ENCODE peak calls at places on chromosomes 11 and 22, in eight cellular contexts. One of them, this sample, is unnamed. For H3K4me1, the result is how much of the 10 kb centered on the place peaks cover.

GRCh38 chr22:44628273-44628672 is 73.7 kb upstream of the PRR5 start:
- DNase-seq in stomach: no peak
- DNase-seq in colonic mucosa: no peak
- DNase-seq in neuronal stem cell: no peak
- DNase-seq in right atrium auricular region: no peak
- DNase-seq in mucosa of descending colon: no peak
- DNase-seq in ovary: no peak
- DNase-seq in heart right ventricle: no peak
- DNase-seq in this sample: peak

GRCh38 chr22:34878996-34879395 is 187.0 kb upstream of the ISX start:
- DNase-seq in heart right ventricle: no peak
- DNase-seq in stomach: no peak
- DNase-seq in mucosa of descending colon: no peak
- DNase-seq in neuronal stem cell: no peak
- DNase-seq in colonic mucosa: no peak
- DNase-seq in right atrium auricular region: no peak
- DNase-seq in ovary: no peak
- DNase-seq in this sample: no peak

GRCh38 chr11:47466701-47467250 is 17.8 kb upstream of the RAPSN start:
- DNase-seq in mucosa of descending colon: peak
- DNase-seq in stomach: peak
- DNase-seq in ovary: peak
- DNase-seq in heart right ventricle: peak
- DNase-seq in colonic mucosa: peak
- DNase-seq in neuronal stem cell: no peak
- DNase-seq in right atrium auricular region: no peak
- DNase-seq in this sample: peak

GRCh38 chr11:17389205-17389956 is 922 bp upstream of the KCNJ11 start:
- DNase-seq in ovary: peak
- DNase-seq in heart right ventricle: peak
- DNase-seq in neuronal stem cell: peak
- DNase-seq in colonic mucosa: peak
- DNase-seq in stomach: peak
- DNase-seq in mucosa of descending colon: peak
- DNase-seq in right atrium auricular region: no peak
- DNase-seq in this sample: peak

GRCh38 chr11:125443767-125444311 is 52.2 kb downstream of the FEZ1 start:
- DNase-seq in right atrium auricular region: no peak
- DNase-seq in heart right ventricle: no peak
- DNase-seq in ovary: no peak
- DNase-seq in mucosa of descending colon: no peak
- DNase-seq in stomach: no peak
- DNase-seq in colonic mucosa: no peak
- DNase-seq in neuronal stem cell: peak
- DNase-seq in this sample: no peak

GRCh38 chr22:29216873-29217666 is 11.4 kb downstream of the EMID1 start:
- DNase-seq in heart right ventricle: no peak
- DNase-seq in neuronal stem cell: no peak
- DNase-seq in colonic mucosa: no peak
- DNase-seq in right atrium auricular region: no peak
- DNase-seq in stomach: no peak
- DNase-seq in ovary: no peak
- DNase-seq in mucosa of descending colon: no peak
- DNase-seq in this sample: peak

GRCh38 chr11:58647141-58647699 is 24.8 kb downstream of the CNTF start:
- DNase-seq in colonic mucosa: no peak
- DNase-seq in neuronal stem cell: no peak
- DNase-seq in right atrium auricular region: no peak
- DNase-seq in stomach: no peak
- DNase-seq in mucosa of descending colon: no peak
- DNase-seq in heart right ventricle: no peak
- DNase-seq in ovary: no peak
- DNase-seq in this sample: no peak

GRCh38 chr11:12226093-12226492 is 115.7 kb downstream of the MICAL2 start:
- DNase-seq in stomach: no peak
- DNase-seq in neuronal stem cell: no peak
- DNase-seq in right atrium auricular region: no peak
- DNase-seq in colonic mucosa: no peak
- DNase-seq in mucosa of descending colon: no peak
- DNase-seq in heart right ventricle: no peak
- DNase-seq in ovary: no peak
- DNase-seq in this sample: no peak

GRCh38 chr11:95282337-95282751 is 51.3 kb upstream of the SESN3 start:
- DNase-seq in mucosa of descending colon: no peak
- DNase-seq in neuronal stem cell: no peak
- DNase-seq in stomach: no peak
- DNase-seq in heart right ventricle: no peak
- DNase-seq in ovary: no peak
- DNase-seq in colonic mucosa: no peak
- DNase-seq in right atrium auricular region: no peak
- DNase-seq in this sample: no peak

GRCh38 chr22:22027955-22028354 is 45.4 kb upstream of the TOP3B start:
- DNase-seq in heart right ventricle: no peak
- DNase-seq in neuronal stem cell: no peak
- DNase-seq in stomach: no peak
- DNase-seq in ovary: no peak
- DNase-seq in right atrium auricular region: no peak
- DNase-seq in colonic mucosa: no peak
- DNase-seq in mucosa of descending colon: no peak
- DNase-seq in this sample: no peak

GRCh38 chr11:128718064-128718463 is 24.2 kb downstream of the FLI1 start:
- DNase-seq in right atrium auricular region: no peak
- DNase-seq in colonic mucosa: no peak
- DNase-seq in neuronal stem cell: no peak
- DNase-seq in heart right ventricle: no peak
- DNase-seq in mucosa of descending colon: no peak
- DNase-seq in ovary: no peak
- DNase-seq in stomach: no peak
- DNase-seq in this sample: no peak
- H3K4me1 ChIP-seq in right atrium auricular region: under half
- H3K4me1 ChIP-seq in colonic mucosa: under half
- H3K4me1 ChIP-seq in neuronal stem cell: under half
- H3K4me1 ChIP-seq in heart right ventricle: half or more
- H3K4me1 ChIP-seq in mucosa of descending colon: under half
- H3K4me1 ChIP-seq in ovary: under half
- H3K4me1 ChIP-seq in stomach: half or more
- H3K4me1 ChIP-seq in this sample: under half

GRCh38 chr22:50304528-50305392 is 2.7 kb downstream of the PLXNB2 start:
- DNase-seq in stomach: peak
- DNase-seq in right atrium auricular region: no peak
- DNase-seq in neuronal stem cell: no peak
- DNase-seq in heart right ventricle: peak
- DNase-seq in colonic mucosa: peak
- DNase-seq in mucosa of descending colon: peak
- DNase-seq in ovary: peak
- DNase-seq in this sample: no peak
- H3K4me1 ChIP-seq in stomach: half or more
- H3K4me1 ChIP-seq in right atrium auricular region: under half
- H3K4me1 ChIP-seq in neuronal stem cell: under half
- H3K4me1 ChIP-seq in heart right ventricle: half or more
- H3K4me1 ChIP-seq in colonic mucosa: half or more
- H3K4me1 ChIP-seq in mucosa of descending colon: half or more
- H3K4me1 ChIP-seq in ovary: half or more
- H3K4me1 ChIP-seq in this sample: under half

GRCh38 chr11:123325535-123325934 is 104.5 kb upstream of the GRAMD1B start:
- DNase-seq in mucosa of descending colon: no peak
- DNase-seq in neuronal stem cell: no peak
- DNase-seq in right atrium auricular region: no peak
- DNase-seq in heart right ventricle: no peak
- DNase-seq in colonic mucosa: no peak
- DNase-seq in ovary: no peak
- DNase-seq in stomach: no peak
- DNase-seq in this sample: no peak
- H3K4me1 ChIP-seq in mucosa of descending colon: under half
- H3K4me1 ChIP-seq in neuronal stem cell: under half
- H3K4me1 ChIP-seq in right atrium auricular region: under half
- H3K4me1 ChIP-seq in heart right ventricle: under half
- H3K4me1 ChIP-seq in colonic mucosa: under half
- H3K4me1 ChIP-seq in ovary: under half
- H3K4me1 ChIP-seq in stomach: under half
- H3K4me1 ChIP-seq in this sample: under half

DNA sequence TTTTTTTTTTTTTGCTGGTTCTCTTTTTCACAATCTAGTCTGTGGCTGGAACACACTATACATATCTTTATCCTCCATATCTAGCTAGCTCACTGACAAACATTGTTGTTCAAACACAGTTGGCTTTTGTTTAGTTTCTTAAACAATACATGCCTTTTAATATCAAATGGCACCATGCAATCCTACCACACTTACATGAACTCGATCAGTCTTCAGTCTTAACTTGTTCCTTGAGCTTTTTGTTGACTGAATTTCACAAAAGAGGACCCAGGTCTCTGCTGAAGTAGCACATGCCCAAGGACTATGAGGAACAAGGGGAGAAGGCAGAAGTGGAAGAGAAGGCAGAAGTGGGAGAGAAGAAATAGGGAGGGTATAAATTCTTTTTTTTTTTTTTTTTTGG is 25.5 kb downstream of the TMEM123 start:
- DNase-seq in neuronal stem cell: no peak
- DNase-seq in right atrium auricular region: no peak
- DNase-seq in stomach: no peak
- DNase-seq in heart right ventricle: no peak
- DNase-seq in mucosa of descending colon: no peak
- DNase-seq in ovary: no peak
- DNase-seq in colonic mucosa: no peak
- DNase-seq in this sample: no peak
- H3K4me1 ChIP-seq in neuronal stem cell: under half
- H3K4me1 ChIP-seq in right atrium auricular region: under half
- H3K4me1 ChIP-seq in stomach: half or more
- H3K4me1 ChIP-seq in heart right ventricle: under half
- H3K4me1 ChIP-seq in mucosa of descending colon: under half
- H3K4me1 ChIP-seq in ovary: under half
- H3K4me1 ChIP-seq in colonic mucosa: under half
- H3K4me1 ChIP-seq in this sample: under half

DNA sequence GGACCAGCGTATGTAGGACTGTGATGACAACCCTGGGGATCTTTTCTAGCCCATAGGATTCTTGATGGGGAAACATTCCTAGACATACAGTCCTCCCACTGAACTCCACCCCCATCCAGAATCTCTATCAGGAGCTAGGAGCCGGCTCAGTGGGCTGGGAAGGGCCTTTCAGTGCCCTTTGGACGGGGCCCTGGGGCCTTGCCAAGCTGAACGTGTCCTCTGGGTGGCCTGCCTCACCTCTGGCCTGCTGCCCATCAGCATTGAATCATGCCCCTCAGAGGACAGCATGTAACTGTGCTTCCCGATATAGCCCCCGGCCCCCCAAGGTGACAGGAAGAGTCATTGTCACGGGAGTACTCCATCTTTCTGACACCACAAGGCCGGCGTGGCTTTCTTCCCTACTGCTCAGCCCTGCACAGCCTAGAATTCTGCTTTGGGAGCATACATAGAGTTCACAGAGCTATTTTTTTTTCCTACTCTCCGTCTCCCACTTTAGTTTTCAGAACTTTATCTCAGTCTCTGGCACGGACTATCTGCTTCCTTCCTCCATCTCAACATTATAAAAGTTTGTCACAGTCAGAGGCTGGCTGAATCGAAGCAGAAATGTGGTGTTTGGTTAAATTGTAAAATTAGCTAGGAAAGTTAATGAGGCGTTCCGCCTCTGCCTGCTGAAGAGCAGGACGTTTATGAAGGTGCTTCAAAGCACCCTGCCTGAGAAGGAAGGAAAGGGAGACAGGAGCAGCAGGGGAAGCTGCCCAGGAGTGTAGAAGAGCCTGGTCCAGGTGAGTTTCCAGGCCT is 111.9 kb downstream of the ZBTB16 start:
- DNase-seq in neuronal stem cell: no peak
- DNase-seq in stomach: peak
- DNase-seq in heart right ventricle: peak
- DNase-seq in ovary: peak
- DNase-seq in mucosa of descending colon: peak
- DNase-seq in colonic mucosa: peak
- DNase-seq in right atrium auricular region: peak
- DNase-seq in this sample: peak
- H3K4me1 ChIP-seq in neuronal stem cell: half or more
- H3K4me1 ChIP-seq in stomach: half or more
- H3K4me1 ChIP-seq in heart right ventricle: half or more
- H3K4me1 ChIP-seq in ovary: half or more
- H3K4me1 ChIP-seq in mucosa of descending colon: half or more
- H3K4me1 ChIP-seq in colonic mucosa: under half
- H3K4me1 ChIP-seq in right atrium auricular region: under half
- H3K4me1 ChIP-seq in this sample: under half

DNA sequence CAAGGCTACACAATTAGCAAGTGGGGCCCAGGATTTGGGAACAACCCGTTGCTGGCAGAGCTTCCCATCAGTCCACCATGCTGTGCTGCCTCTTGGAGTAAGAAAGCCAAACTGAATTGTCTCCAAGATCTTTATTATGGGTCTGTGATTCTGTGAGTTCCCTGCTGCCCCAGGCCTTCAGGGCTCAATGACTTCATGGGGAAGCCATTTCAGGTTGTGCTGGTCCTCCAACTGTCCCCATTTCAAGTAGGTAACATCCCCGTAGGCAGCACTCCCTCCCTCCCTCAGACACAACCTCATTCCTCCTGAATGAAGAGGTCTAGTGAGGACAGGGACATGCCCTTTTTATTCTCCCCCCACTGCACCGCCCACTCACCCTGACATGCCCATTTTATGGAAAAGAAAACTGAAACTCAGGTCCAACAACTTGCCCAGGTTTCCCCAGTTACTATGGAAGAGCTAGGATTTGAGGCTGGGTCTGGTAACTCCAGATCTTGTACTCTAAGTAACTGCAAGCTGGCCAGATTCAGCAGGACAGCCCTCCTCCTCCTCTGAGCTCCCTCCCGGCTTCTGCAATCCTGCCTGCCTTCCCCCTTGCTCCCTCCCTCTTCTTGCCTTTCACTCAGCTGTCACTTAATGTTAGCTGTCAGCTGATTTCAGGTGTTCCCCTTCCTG is 8.2 kb upstream of the YWHAH start:
- DNase-seq in stomach: no peak
- DNase-seq in colonic mucosa: no peak
- DNase-seq in neuronal stem cell: no peak
- DNase-seq in mucosa of descending colon: no peak
- DNase-seq in ovary: no peak
- DNase-seq in right atrium auricular region: no peak
- DNase-seq in heart right ventricle: no peak
- DNase-seq in this sample: peak
- H3K4me1 ChIP-seq in stomach: under half
- H3K4me1 ChIP-seq in colonic mucosa: under half
- H3K4me1 ChIP-seq in neuronal stem cell: under half
- H3K4me1 ChIP-seq in mucosa of descending colon: under half
- H3K4me1 ChIP-seq in ovary: under half
- H3K4me1 ChIP-seq in right atrium auricular region: under half
- H3K4me1 ChIP-seq in heart right ventricle: under half
- H3K4me1 ChIP-seq in this sample: under half

GRCh38 chr11:2095542-2095941 is 43.6 kb downstream of the IGF2 start:
- DNase-seq in right atrium auricular region: no peak
- DNase-seq in mucosa of descending colon: no peak
- DNase-seq in colonic mucosa: no peak
- DNase-seq in heart right ventricle: no peak
- DNase-seq in neuronal stem cell: no peak
- DNase-seq in ovary: no peak
- DNase-seq in stomach: no peak
- DNase-seq in this sample: no peak
- H3K4me1 ChIP-seq in right atrium auricular region: under half
- H3K4me1 ChIP-seq in mucosa of descending colon: under half
- H3K4me1 ChIP-seq in colonic mucosa: under half
- H3K4me1 ChIP-seq in heart right ventricle: half or more
- H3K4me1 ChIP-seq in neuronal stem cell: under half
- H3K4me1 ChIP-seq in ovary: under half
- H3K4me1 ChIP-seq in stomach: half or more
- H3K4me1 ChIP-seq in this sample: under half